ENCODE peak calls at places on chromosomes 1 and 21, in ten cellular contexts. One of them, this sample, is unnamed.
A peak's percentile ranks its signal among the peaks of the same experiment; 100 is the strongest.

GRCh38 chr1:109773203-109773899 is 9.6 kb upstream of the EPS8L3 start:
- DNase-seq in CD8-positive, alpha-beta memory T cell: peak; percentile 81
- DNase-seq in CD8-positive, alpha-beta T cell: peak; percentile 76
- DNase-seq in endodermal cell: peak; percentile 92
- DNase-seq in left lung: peak; percentile 86
- DNase-seq in body of pancreas: peak; percentile 89
- DNase-seq in fibroblast of lung: peak; percentile 76
- DNase-seq in cardiac muscle cell: peak; percentile 94
- DNase-seq in HL-60: peak; percentile 87
- DNase-seq in foreskin keratinocyte: no peak
- DNase-seq in this sample: peak; percentile 90

GRCh38 chr1:54696262-54696661 is 19.4 kb upstream of the TTC4 start:
- DNase-seq in CD8-positive, alpha-beta memory T cell: no peak
- DNase-seq in CD8-positive, alpha-beta T cell: no peak
- DNase-seq in endodermal cell: no peak
- DNase-seq in left lung: no peak
- DNase-seq in body of pancreas: no peak
- DNase-seq in fibroblast of lung: no peak
- DNase-seq in cardiac muscle cell: no peak
- DNase-seq in HL-60: no peak
- DNase-seq in foreskin keratinocyte: no peak
- DNase-seq in this sample: no peak

GRCh38 chr1:162681127-162681435 is 48.8 kb downstream of the DDR2 start:
- DNase-seq in CD8-positive, alpha-beta memory T cell: no peak
- DNase-seq in CD8-positive, alpha-beta T cell: no peak
- DNase-seq in endodermal cell: no peak
- DNase-seq in left lung: no peak
- DNase-seq in body of pancreas: no peak
- DNase-seq in fibroblast of lung: no peak
- DNase-seq in cardiac muscle cell: no peak
- DNase-seq in HL-60: no peak
- DNase-seq in foreskin keratinocyte: no peak
- DNase-seq in this sample: no peak

GRCh38 chr1:218324226-218324580 is 20.9 kb upstream of the TGFB2 start:
- DNase-seq in CD8-positive, alpha-beta memory T cell: no peak
- DNase-seq in CD8-positive, alpha-beta T cell: no peak
- DNase-seq in endodermal cell: no peak
- DNase-seq in left lung: peak; percentile 74
- DNase-seq in body of pancreas: no peak
- DNase-seq in fibroblast of lung: no peak
- DNase-seq in cardiac muscle cell: no peak
- DNase-seq in HL-60: no peak
- DNase-seq in foreskin keratinocyte: no peak
- DNase-seq in this sample: no peak

GRCh38 chr21:44874497-44875331 is 1.2 kb upstream of the PTTG1IP start:
- DNase-seq in CD8-positive, alpha-beta memory T cell: peak; percentile 65
- DNase-seq in CD8-positive, alpha-beta T cell: peak; percentile 51
- DNase-seq in endodermal cell: peak; percentile 77
- DNase-seq in left lung: peak; percentile 90
- DNase-seq in body of pancreas: peak; percentile 82
- DNase-seq in fibroblast of lung: no peak
- DNase-seq in cardiac muscle cell: peak; percentile 50
- DNase-seq in HL-60: peak; percentile 25
- DNase-seq in foreskin keratinocyte: no peak
- DNase-seq in this sample: peak; percentile 93

GRCh38 chr1:67850611-67851075 is 17.4 kb upstream of the GNG12 start:
- DNase-seq in CD8-positive, alpha-beta memory T cell: no peak
- DNase-seq in CD8-positive, alpha-beta T cell: no peak
- DNase-seq in endodermal cell: no peak
- DNase-seq in left lung: no peak
- DNase-seq in body of pancreas: peak; percentile 91
- DNase-seq in fibroblast of lung: peak; percentile 92
- DNase-seq in cardiac muscle cell: peak; percentile 88
- DNase-seq in HL-60: no peak
- DNase-seq in foreskin keratinocyte: peak; percentile 85
- DNase-seq in this sample: peak; percentile 95

GRCh38 chr1:116529199-116529616 is 41.6 kb downstream of the CD58 start:
- DNase-seq in CD8-positive, alpha-beta memory T cell: no peak
- DNase-seq in CD8-positive, alpha-beta T cell: no peak
- DNase-seq in endodermal cell: no peak
- DNase-seq in left lung: no peak
- DNase-seq in body of pancreas: no peak
- DNase-seq in fibroblast of lung: peak; percentile 77
- DNase-seq in cardiac muscle cell: peak; percentile 18
- DNase-seq in HL-60: no peak
- DNase-seq in foreskin keratinocyte: no peak
- DNase-seq in this sample: no peak

GRCh38 chr21:41806773-41807172 is 39.9 kb upstream of the RIPK4 start:
- DNase-seq in CD8-positive, alpha-beta memory T cell: no peak
- DNase-seq in CD8-positive, alpha-beta T cell: no peak
- DNase-seq in endodermal cell: no peak
- DNase-seq in left lung: no peak
- DNase-seq in body of pancreas: no peak
- DNase-seq in fibroblast of lung: no peak
- DNase-seq in cardiac muscle cell: no peak
- DNase-seq in HL-60: no peak
- DNase-seq in foreskin keratinocyte: no peak
- DNase-seq in this sample: no peak

GRCh38 chr1:84698718-84699117 is 8.5 kb upstream of the SSX2IP start:
- DNase-seq in CD8-positive, alpha-beta memory T cell: no peak
- DNase-seq in CD8-positive, alpha-beta T cell: no peak
- DNase-seq in endodermal cell: no peak
- DNase-seq in left lung: no peak
- DNase-seq in body of pancreas: no peak
- DNase-seq in fibroblast of lung: peak; percentile 88
- DNase-seq in cardiac muscle cell: peak; percentile 86
- DNase-seq in HL-60: no peak
- DNase-seq in foreskin keratinocyte: peak; percentile 63
- DNase-seq in this sample: no peak

GRCh38 chr1:35600593-35600992 is 27.5 kb downstream of the TFAP2E start:
- DNase-seq in CD8-positive, alpha-beta memory T cell: no peak
- DNase-seq in CD8-positive, alpha-beta T cell: no peak
- DNase-seq in endodermal cell: no peak
- DNase-seq in left lung: no peak
- DNase-seq in body of pancreas: no peak
- DNase-seq in fibroblast of lung: no peak
- DNase-seq in cardiac muscle cell: no peak
- DNase-seq in HL-60: no peak
- DNase-seq in foreskin keratinocyte: no peak
- DNase-seq in this sample: no peak

GRCh38 chr1:233737341-233737740 is 123.4 kb downstream of the KCNK1 start:
- DNase-seq in CD8-positive, alpha-beta memory T cell: no peak
- DNase-seq in CD8-positive, alpha-beta T cell: no peak
- DNase-seq in endodermal cell: no peak
- DNase-seq in left lung: no peak
- DNase-seq in body of pancreas: no peak
- DNase-seq in fibroblast of lung: no peak
- DNase-seq in cardiac muscle cell: no peak
- DNase-seq in HL-60: no peak
- DNase-seq in foreskin keratinocyte: no peak
- DNase-seq in this sample: no peak

GRCh38 chr1:21670059-21670881 is 1.1 kb upstream of the RAP1GAP start:
- DNase-seq in CD8-positive, alpha-beta memory T cell: no peak
- DNase-seq in CD8-positive, alpha-beta T cell: no peak
- DNase-seq in endodermal cell: peak; percentile 55
- DNase-seq in left lung: no peak
- DNase-seq in body of pancreas: no peak
- DNase-seq in fibroblast of lung: no peak
- DNase-seq in cardiac muscle cell: peak; percentile 52
- DNase-seq in HL-60: no peak
- DNase-seq in foreskin keratinocyte: no peak
- DNase-seq in this sample: no peak

DNA sequence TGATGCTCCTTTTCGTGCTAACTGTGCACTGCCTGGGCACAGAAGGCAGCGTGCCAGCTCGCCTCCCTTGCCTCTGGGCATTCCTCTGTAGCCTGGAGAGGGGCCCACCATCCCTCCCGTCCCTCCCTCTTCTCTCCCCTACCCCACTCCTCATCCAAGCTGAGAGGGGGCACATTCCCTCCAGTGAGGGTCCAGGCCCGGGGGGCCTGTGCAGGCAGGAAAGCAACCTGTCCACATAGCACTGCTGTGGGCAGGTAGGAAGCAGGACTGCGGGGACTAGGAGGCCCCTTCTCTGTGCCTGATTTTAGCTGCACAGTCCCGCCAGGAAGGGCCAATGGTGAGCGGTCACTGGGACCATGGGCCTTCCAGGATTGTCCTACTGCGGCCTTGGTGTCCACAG is 10.3 kb upstream of the PKNOX1 start:
- DNase-seq in CD8-positive, alpha-beta memory T cell: no peak
- DNase-seq in CD8-positive, alpha-beta T cell: no peak
- DNase-seq in endodermal cell: no peak
- DNase-seq in left lung: no peak
- DNase-seq in body of pancreas: no peak
- DNase-seq in fibroblast of lung: no peak
- DNase-seq in cardiac muscle cell: no peak
- DNase-seq in HL-60: no peak
- DNase-seq in foreskin keratinocyte: no peak
- DNase-seq in this sample: no peak
- H3K27ac ChIP-seq in CD8-positive, alpha-beta memory T cell: no peak overlapping the region
- H3K27ac ChIP-seq in CD8-positive, alpha-beta T cell: no peak overlapping the region
- H3K27ac ChIP-seq in endodermal cell: no peak overlapping the region
- H3K27ac ChIP-seq in left lung: no peak overlapping the region
- H3K27ac ChIP-seq in body of pancreas: no peak overlapping the region
- H3K27ac ChIP-seq in fibroblast of lung: no peak overlapping the region
- H3K27ac ChIP-seq in cardiac muscle cell: peak overlapping the region; percentile 56
- H3K27ac ChIP-seq in HL-60: no peak overlapping the region
- H3K27ac ChIP-seq in foreskin keratinocyte: no peak overlapping the region
- H3K27ac ChIP-seq in this sample: no peak overlapping the region

DNA sequence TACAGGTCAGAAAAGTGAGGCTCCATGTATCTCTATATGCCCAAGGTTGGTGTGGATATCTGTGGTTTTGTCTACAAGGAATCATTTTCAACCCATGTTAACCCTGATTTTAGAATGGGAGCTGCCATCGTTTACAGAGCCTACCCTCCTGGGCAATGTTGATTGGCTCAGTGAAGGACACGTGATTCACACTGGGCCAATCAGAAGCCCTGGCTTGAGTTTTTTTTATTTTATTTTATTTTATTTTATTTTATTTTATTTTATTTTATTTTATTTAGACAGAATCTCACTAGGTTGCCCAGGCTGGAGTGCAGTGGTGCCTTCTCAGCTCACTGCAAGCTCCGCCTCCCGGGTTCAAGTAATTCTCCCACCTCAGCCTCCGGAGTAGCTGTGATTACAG is 35.8 kb downstream of the FOXO6 start:
- DNase-seq in CD8-positive, alpha-beta memory T cell: no peak
- DNase-seq in CD8-positive, alpha-beta T cell: no peak
- DNase-seq in endodermal cell: no peak
- DNase-seq in left lung: no peak
- DNase-seq in body of pancreas: no peak
- DNase-seq in fibroblast of lung: no peak
- DNase-seq in cardiac muscle cell: no peak
- DNase-seq in HL-60: no peak
- DNase-seq in foreskin keratinocyte: no peak
- DNase-seq in this sample: no peak
- H3K27me3 ChIP-seq in CD8-positive, alpha-beta memory T cell: no peaks in the 10 kb centered on the region
- H3K27me3 ChIP-seq in CD8-positive, alpha-beta T cell: no peaks in the 10 kb centered on the region
- H3K27me3 ChIP-seq in endodermal cell: no peaks in the 10 kb centered on the region
- H3K27me3 ChIP-seq in left lung: peaks cover 19% of the 10 kb centered on the region
- H3K27me3 ChIP-seq in body of pancreas: no peaks in the 10 kb centered on the region
- H3K27me3 ChIP-seq in fibroblast of lung: peaks cover 14% of the 10 kb centered on the region
- H3K27me3 ChIP-seq in cardiac muscle cell: no peaks in the 10 kb centered on the region
- H3K27me3 ChIP-seq in HL-60: peaks cover 3% of the 10 kb centered on the region
- H3K27me3 ChIP-seq in foreskin keratinocyte: peaks cover 67% of the 10 kb centered on the region
- H3K27me3 ChIP-seq in this sample: no peaks in the 10 kb centered on the region

GRCh38 chr21:45980697-45981096 is 873 bp upstream of the COL6A1 start:
- DNase-seq in CD8-positive, alpha-beta memory T cell: no peak
- DNase-seq in CD8-positive, alpha-beta T cell: no peak
- DNase-seq in endodermal cell: no peak
- DNase-seq in left lung: no peak
- DNase-seq in body of pancreas: no peak
- DNase-seq in fibroblast of lung: no peak
- DNase-seq in cardiac muscle cell: no peak
- DNase-seq in HL-60: no peak
- DNase-seq in foreskin keratinocyte: no peak
- DNase-seq in this sample: no peak
- H3K27ac ChIP-seq in CD8-positive, alpha-beta memory T cell: no peak overlapping the region
- H3K27ac ChIP-seq in CD8-positive, alpha-beta T cell: no peak overlapping the region
- H3K27ac ChIP-seq in endodermal cell: peak overlapping the region; percentile 74
- H3K27ac ChIP-seq in left lung: peak overlapping the region; percentile 63
- H3K27ac ChIP-seq in body of pancreas: peak overlapping the region; percentile 37
- H3K27ac ChIP-seq in fibroblast of lung: peak overlapping the region; percentile 91
- H3K27ac ChIP-seq in cardiac muscle cell: no peak overlapping the region
- H3K27ac ChIP-seq in HL-60: no peak overlapping the region
- H3K27ac ChIP-seq in foreskin keratinocyte: no peak overlapping the region
- H3K27ac ChIP-seq in this sample: peak overlapping the region; percentile 76

GRCh38 chr1:212608956-212609700 is 567 bp downstream of the ATF3 start:
- DNase-seq in CD8-positive, alpha-beta memory T cell: peak; percentile 73
- DNase-seq in CD8-positive, alpha-beta T cell: peak; percentile 44
- DNase-seq in endodermal cell: peak; percentile 90
- DNase-seq in left lung: peak; percentile 89
- DNase-seq in body of pancreas: peak; percentile 66
- DNase-seq in fibroblast of lung: peak; percentile 46
- DNase-seq in cardiac muscle cell: peak; percentile 55
- DNase-seq in HL-60: peak; percentile 46
- DNase-seq in foreskin keratinocyte: peak; percentile 10
- DNase-seq in this sample: peak; percentile 77
- H3K27me3 ChIP-seq in CD8-positive, alpha-beta memory T cell: peaks cover 40% of the 10 kb centered on the region
- H3K27me3 ChIP-seq in CD8-positive, alpha-beta T cell: peaks cover 53% of the 10 kb centered on the region
- H3K27me3 ChIP-seq in endodermal cell: peaks cover 21% of the 10 kb centered on the region
- H3K27me3 ChIP-seq in left lung: peaks cover 68% of the 10 kb centered on the region
- H3K27me3 ChIP-seq in body of pancreas: no peaks in the 10 kb centered on the region
- H3K27me3 ChIP-seq in fibroblast of lung: peaks cover 39% of the 10 kb centered on the region
- H3K27me3 ChIP-seq in cardiac muscle cell: peaks cover 39% of the 10 kb centered on the region
- H3K27me3 ChIP-seq in HL-60: peaks cover 35% of the 10 kb centered on the region
- H3K27me3 ChIP-seq in foreskin keratinocyte: peaks cover 37% of the 10 kb centered on the region
- H3K27me3 ChIP-seq in this sample: peaks cover 2% of the 10 kb centered on the region

DNA sequence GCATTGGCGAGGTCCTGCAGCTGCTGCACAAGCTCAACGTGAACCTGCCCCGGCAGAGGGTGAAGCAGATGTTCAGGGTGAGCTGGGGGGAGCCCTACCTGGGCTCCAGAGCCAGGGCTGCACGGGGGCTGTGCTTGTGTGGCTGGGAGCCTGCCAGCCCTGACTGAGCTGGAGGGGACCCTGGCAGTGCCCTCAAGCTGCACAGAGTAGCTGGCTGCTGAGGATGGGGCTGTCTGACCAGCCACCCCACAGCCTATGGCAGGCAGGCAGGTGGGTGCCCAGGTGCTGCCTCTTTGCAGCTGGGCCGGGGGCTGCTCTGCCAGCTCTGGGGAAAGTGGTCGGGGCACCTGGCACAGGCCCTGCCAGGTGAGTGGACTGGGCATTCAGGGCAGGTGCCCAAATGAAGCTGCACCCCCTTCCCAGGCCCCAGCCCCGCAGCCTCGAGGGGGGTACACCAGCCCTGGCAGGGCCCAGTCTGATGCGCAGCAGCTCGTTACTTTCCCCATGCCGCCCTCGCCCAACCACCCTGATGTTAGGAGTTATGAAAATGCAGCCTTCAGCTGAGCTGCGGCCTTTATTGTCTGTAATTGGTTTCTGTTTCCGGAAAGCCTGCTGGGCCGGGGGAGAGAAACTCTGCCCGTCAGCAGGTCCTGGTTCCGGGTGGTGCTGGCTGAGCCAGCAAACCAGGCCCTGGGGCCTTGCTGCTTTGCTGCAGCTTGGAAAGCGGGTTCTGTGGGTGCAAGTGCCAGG is 4.3 kb downstream of the PLCH2 start:
- DNase-seq in CD8-positive, alpha-beta memory T cell: no peak
- DNase-seq in CD8-positive, alpha-beta T cell: no peak
- DNase-seq in endodermal cell: no peak
- DNase-seq in left lung: no peak
- DNase-seq in body of pancreas: no peak
- DNase-seq in fibroblast of lung: no peak
- DNase-seq in cardiac muscle cell: no peak
- DNase-seq in HL-60: no peak
- DNase-seq in foreskin keratinocyte: no peak
- DNase-seq in this sample: no peak
- H3K27ac ChIP-seq in CD8-positive, alpha-beta memory T cell: no peak overlapping the region
- H3K27ac ChIP-seq in CD8-positive, alpha-beta T cell: no peak overlapping the region
- H3K27ac ChIP-seq in endodermal cell: no peak overlapping the region
- H3K27ac ChIP-seq in left lung: no peak overlapping the region
- H3K27ac ChIP-seq in body of pancreas: no peak overlapping the region
- H3K27ac ChIP-seq in fibroblast of lung: no peak overlapping the region
- H3K27ac ChIP-seq in cardiac muscle cell: no peak overlapping the region
- H3K27ac ChIP-seq in HL-60: no peak overlapping the region
- H3K27ac ChIP-seq in foreskin keratinocyte: no peak overlapping the region
- H3K27ac ChIP-seq in this sample: no peak overlapping the region

This sample was measured in aorta.